ENCODE peak calls at places on chromosomes 6 and 20, in ten cellular contexts. D is left ventricle myocardium inferior, A is left lung, X is foreskin fibroblast, Q is lower leg skin, C is HL-60, V is suprapubic skin, G is cardiac fibroblast, W is psoas muscle, F is GM12864. M is an unnamed sample.

GRCh38 chr6:79666633-79667032 is 35.5 kb downstream of the SH3BGRL2 start:
- DNase-seq in V (no peak), G (no peak), D (no peak), Q (no peak), F (no peak), C (no peak), W (no peak), X (no peak), A (no peak), M (no peak)

GRCh38 chr20:23585808-23586734 is 17.8 kb upstream of the CST9L start:
- DNase-seq in C (no peak), Q (no peak), G (no peak), A (no peak), X (no peak), D (no peak), W (no peak), F (no peak), V (no peak), M (no peak)

GRCh38 chr6:111534366-111534765 is 51.3 kb upstream of the REV3L start:
- DNase-seq in X (no peak), V (no peak), A (no peak), Q (no peak), G (peak; percentile 74), D (peak; percentile 67), C (peak; percentile 80), F (no peak), W (peak; percentile 66), M (peak; percentile 47)

GRCh38 chr6:132286298-132287019 is 114.8 kb downstream of the MOXD1 start:
- DNase-seq in A (no peak), X (no peak), V (no peak), D (no peak), Q (no peak), W (no peak), G (no peak), C (peak; percentile 26), F (no peak), M (no peak)

GRCh38 chr6:17585766-17586502 is 14.2 kb upstream of the FAM8A1 start:
- DNase-seq in C (peak; percentile 21), A (peak; percentile 38), G (no peak), W (no peak), Q (no peak), V (no peak), D (no peak), F (no peak), X (no peak), M (no peak)

GRCh38 chr6:118719351-118720124 is 68.1 kb upstream of the CEP85L start:
- DNase-seq in X (no peak), Q (no peak), D (no peak), F (no peak), V (no peak), G (no peak), A (no peak), W (no peak), C (no peak), M (no peak)

GRCh38 chr6:75526502-75527127 is 33.0 kb upstream of the FILIP1 start:
- DNase-seq in G (peak; percentile 85), W (peak; percentile 15), D (no peak), C (peak; percentile 58), Q (peak; percentile 71), V (no peak), A (no peak), X (peak; percentile 52), F (peak; percentile 26), M (peak; percentile 62)

GRCh38 chr6:33430991-33431879 is 11.4 kb downstream of the SYNGAP1 start:
- DNase-seq in V (no peak), X (no peak), C (peak; percentile 58), A (no peak), W (peak; percentile 53), F (no peak), D (peak; percentile 47), Q (no peak), G (peak; percentile 63), M (no peak)

GRCh38 chr6:7669742-7670141 is 56.2 kb upstream of the BMP6 start:
- DNase-seq in X (no peak), W (no peak), V (no peak), A (no peak), C (no peak), G (no peak), Q (no peak), F (no peak), D (no peak), M (no peak)

GRCh38 chr6:7672066-7673062 is 53.5 kb upstream of the BMP6 start:
- DNase-seq in X (no peak), G (no peak), Q (peak; percentile 19), C (no peak), V (no peak), A (no peak), F (no peak), W (no peak), D (no peak), M (no peak)

GRCh38 chr6:7671581-7671980 is 54.3 kb upstream of the BMP6 start:
- DNase-seq in A (no peak), X (peak; percentile 13), Q (no peak), F (no peak), V (no peak), D (no peak), C (no peak), W (no peak), G (peak; percentile 27), M (no peak)

GRCh38 chr6:7673063-7673536 is 52.8 kb upstream of the BMP6 start:
- DNase-seq in D (peak; percentile 36), W (peak; percentile 44), C (peak; percentile 47), F (no peak), G (peak; percentile 70), X (peak; percentile 48), Q (peak; percentile 65), A (peak; percentile 38), V (peak; percentile 82), M (peak; percentile 29)

DNA sequence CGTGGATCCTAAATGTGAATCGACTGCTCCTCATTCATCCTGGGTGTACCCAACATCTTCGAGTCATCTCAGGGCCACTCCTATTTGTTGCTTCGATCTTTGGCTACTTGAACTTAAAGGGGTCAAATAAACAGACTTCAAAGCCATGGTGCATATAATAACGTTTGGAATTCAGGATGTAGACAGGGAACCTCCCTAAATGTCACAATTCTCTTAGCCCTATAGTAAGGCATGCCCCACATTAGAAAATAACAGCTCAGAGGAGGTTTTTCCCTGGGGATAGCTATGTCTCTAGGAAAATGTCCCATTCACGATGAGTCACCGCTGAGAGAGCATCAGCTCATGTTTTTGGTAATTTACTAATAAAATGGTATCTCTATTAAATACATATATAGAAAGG is 54.8 kb upstream of the BMP6 start:
- DNase-seq in F (no peak), D (no peak), C (no peak), V (no peak), W (no peak), A (no peak), Q (no peak), X (peak; percentile 68), G (peak; percentile 48), M (no peak)
- H3K4me3 ChIP-seq in F (no peak overlapping the region), D (no peak overlapping the region), C (no peak overlapping the region), V (no peak overlapping the region), W (no peak overlapping the region), A (no peak overlapping the region), Q (no peak overlapping the region), X (no peak overlapping the region), G (no peak overlapping the region), M (no peak overlapping the region)

GRCh38 chr20:834151-834747 is 734 bp downstream of the FAM110A start:
- DNase-seq in A (no peak), D (no peak), V (no peak), X (no peak), C (no peak), G (no peak), Q (no peak), F (no peak), W (no peak), M (no peak)

GRCh38 chr20:831956-832355 is 1.6 kb upstream of the FAM110A start:
- DNase-seq in X (no peak), D (no peak), G (no peak), F (no peak), A (no peak), C (no peak), V (no peak), Q (no peak), W (no peak), M (no peak)

GRCh38 chr20:833121-833449 is 430 bp upstream of the FAM110A start:
- DNase-seq in A (no peak), X (no peak), G (no peak), C (no peak), F (no peak), D (no peak), Q (no peak), W (no peak), V (no peak), M (no peak)

GRCh38 chr20:835220-836045 is 1.9 kb downstream of the FAM110A start:
- DNase-seq in D (peak; percentile 78), F (no peak), W (peak; percentile 87), X (no peak), A (no peak), Q (no peak), G (no peak), V (no peak), C (no peak), M (no peak)

GRCh38 chr20:833450-834150 is at the start of gene FAM110A:
- DNase-seq in C (peak; percentile 96), F (peak; percentile 86), G (peak; percentile 96), W (peak; percentile 97), Q (peak; percentile 95), V (peak; percentile 96), D (peak; percentile 98), X (peak; percentile 94), A (peak; percentile 98), M (peak; percentile 74)
- TF ChIP-seq CTCF in C (no peak), F (no peak), G (no peak), W (no peak), Q (no peak), V (no peak), D (no peak), X (no peak), A (no peak), M (no peak)

DNA sequence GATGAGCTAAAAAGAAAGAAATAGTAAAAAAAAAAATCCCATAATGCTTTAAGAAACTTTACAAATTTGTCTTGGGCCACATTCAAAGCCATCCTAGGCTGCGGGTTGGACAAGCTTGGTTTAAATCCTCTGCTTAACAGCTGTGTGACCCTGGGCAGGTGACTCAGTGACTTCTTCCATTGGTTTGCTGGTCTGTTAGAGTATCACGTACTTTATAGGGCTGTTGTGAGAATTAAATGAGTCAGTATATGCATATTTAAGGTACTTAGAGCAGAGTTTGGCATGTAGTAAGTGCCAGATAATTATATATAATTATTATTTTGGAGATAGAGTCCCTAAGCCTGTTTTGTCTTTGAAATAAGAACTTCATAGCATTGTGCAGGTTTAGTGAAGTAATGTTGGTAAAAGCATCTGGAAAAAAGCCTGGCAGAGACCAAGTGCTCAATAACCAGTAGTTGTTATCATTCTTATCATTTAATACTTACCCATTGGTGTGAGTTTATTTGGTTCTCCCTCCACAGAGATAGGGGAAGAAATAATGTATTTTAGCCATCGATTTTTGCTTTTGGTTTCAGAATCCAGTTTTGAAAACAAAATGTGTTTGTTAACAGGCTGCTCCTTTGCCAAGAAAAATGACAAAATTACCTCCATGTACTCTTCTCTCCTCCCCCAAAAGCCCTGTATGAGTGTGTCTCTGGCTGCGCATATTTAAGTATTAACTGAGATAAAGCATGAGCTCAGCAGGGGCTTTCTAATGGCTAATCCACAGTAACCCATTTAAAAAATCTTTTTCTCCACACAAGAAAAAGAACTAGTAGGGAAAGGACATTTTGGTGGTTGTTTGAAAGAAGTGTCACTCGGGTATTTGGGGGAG is 67.2 kb downstream of the FOXO3 start:
- DNase-seq in Q (no peak), G (peak; percentile 50), C (no peak), W (no peak), X (peak; percentile 36), D (no peak), V (no peak), F (no peak), A (no peak), M (no peak)
- H3K4me3 ChIP-seq in Q (no peak overlapping the region), G (no peak overlapping the region), C (no peak overlapping the region), W (no peak overlapping the region), X (no peak overlapping the region), D (no peak overlapping the region), V (no peak overlapping the region), F (no peak overlapping the region), A (no peak overlapping the region), M (no peak overlapping the region)

GRCh38 chr6:71333050-71333449 is 44.4 kb downstream of the OGFRL1 start:
- DNase-seq in D (no peak), Q (no peak), G (no peak), X (no peak), A (no peak), W (no peak), V (no peak), C (no peak), F (no peak), M (no peak)
- TF ChIP-seq CTCF in D (no peak), Q (no peak), G (no peak), X (no peak), A (no peak), W (no peak), V (no peak), C (no peak), F (no peak), M (no peak)

M was measured in HFF-Myc.